ENCODE peak calls at places on chromosomes 13 and 19, in six cellular contexts. Y is OCI-LY7, Z is nephron progenitor cell, O is GM06990, L is neural crest cell, D is brain microvascular endothelial cell. C is an unnamed sample.

GRCh38 chr13:66933527-66933926 is 296.6 kb downstream of the PCDH9 start:
- DNase-seq in Y (no peak), Z (no peak), O (no peak), L (no peak), D (no peak), C (no peak)

GRCh38 chr13:91774397-91774796 is 376.0 kb downstream of the GPC5 start:
- DNase-seq in Y (no peak), Z (no peak), O (no peak), L (no peak), D (no peak), C (no peak)

GRCh38 chr19:7373862-7374261 is 25.1 kb downstream of the ARHGEF18 start:
- DNase-seq in Y (no peak), Z (no peak), O (no peak), L (no peak), D (no peak), C (no peak)

GRCh38 chr19:49167857-49168409 is 10.3 kb downstream of the TRPM4 start:
- DNase-seq in Y (no peak), Z (peak; percentile 17), O (no peak), L (no peak), D (no peak), C (no peak)

GRCh38 chr19:36121486-36122124 is 6.3 kb downstream of the TBCB start:
- DNase-seq in Y (no peak), Z (no peak), O (no peak), L (no peak), D (no peak), C (no peak)

GRCh38 chr13:38954844-38955243 is 35.8 kb downstream of the STOML3 start:
- DNase-seq in Y (no peak), Z (no peak), O (no peak), L (no peak), D (no peak), C (no peak)

GRCh38 chr13:85266331-85266730 is 532.9 kb downstream of the SLITRK6 start:
- DNase-seq in Y (no peak), Z (peak; percentile 2), O (no peak), L (no peak), D (no peak), C (no peak)

GRCh38 chr19:40612831-40613668 is 11.9 kb downstream of the LTBP4 start:
- DNase-seq in Y (peak; percentile 87), Z (peak; percentile 85), O (no peak), L (no peak), D (peak; percentile 57), C (peak; percentile 88)

GRCh38 chr13:84265365-84265764 is 383.1 kb upstream of the SLITRK1 start:
- DNase-seq in Y (no peak), Z (no peak), O (no peak), L (no peak), D (no peak), C (no peak)

GRCh38 chr13:45063261-45063870 is 56.9 kb upstream of the GTF2F2 start:
- DNase-seq in Y (no peak), Z (no peak), O (no peak), L (no peak), D (peak; percentile 21), C (no peak)

GRCh38 chr13:113333076-113333475 is 30.9 kb downstream of the GRTP1 start:
- DNase-seq in Y (no peak), Z (no peak), O (no peak), L (no peak), D (no peak), C (no peak)

GRCh38 chr19:23758187-23759074 is at the start of gene ZNF681:
- DNase-seq in Y (peak; percentile 89), Z (peak; percentile 73), O (peak; percentile 80), L (peak; percentile 75), D (peak; percentile 95), C (peak; percentile 80)

GRCh38 chr19:15612342-15612741 is 2.7 kb upstream of the CYP4F8 start:
- DNase-seq in Y (no peak), Z (no peak), O (no peak), L (no peak), D (no peak), C (no peak)

GRCh38 chr13:51058461-51059167 is 52.5 kb downstream of the C13orf42 start:
- DNase-seq in Y (no peak), Z (no peak), O (no peak), L (no peak), D (peak; percentile 1), C (no peak)

GRCh38 chr13:29849071-29849541 is 1.3 kb downstream of the UBL3 start:
- DNase-seq in Y (peak; percentile 44), Z (no peak), O (peak; percentile 23), L (no peak), D (peak; percentile 17), C (peak; percentile 28)

GRCh38 chr19:4744451-4745170 is 21.0 kb upstream of the DPP9 start:
- DNase-seq in Y (no peak), Z (no peak), O (no peak), L (no peak), D (peak; percentile 90), C (no peak)

GRCh38 chr19:23799321-23799720 is 40.6 kb upstream of the ZNF681 start:
- DNase-seq in Y (peak; percentile 80), Z (no peak), O (peak; percentile 19), L (no peak), D (no peak), C (no peak)

GRCh38 chr19:12783226-12783848 is 7.9 kb upstream of the JUNB start:
- DNase-seq in Y (no peak), Z (no peak), O (no peak), L (no peak), D (no peak), C (peak; percentile 60)

GRCh38 chr19:56393119-56394012 is at the start of gene ZNF582:
- DNase-seq in Y (no peak), Z (peak; percentile 80), O (peak; percentile 88), L (peak; percentile 76), D (peak; percentile 97), C (peak; percentile 92)

GRCh38 chr13:112140366-112140765 is 73.4 kb downstream of the SOX1 start:
- DNase-seq in Y (no peak), Z (no peak), O (no peak), L (no peak), D (no peak), C (no peak)

GRCh38 chr13:39538826-39539555 is 64.0 kb downstream of the LHFPL6 start:
- DNase-seq in Y (no peak), Z (no peak), O (no peak), L (no peak), D (peak; percentile 40), C (no peak)

GRCh38 chr13:43986395-43986794 is 106.7 kb downstream of the LACC1 start:
- DNase-seq in Y (no peak), Z (no peak), O (no peak), L (no peak), D (no peak), C (no peak)

GRCh38 chr13:27573265-27573664 is 47.1 kb downstream of the LNX2 start:
- DNase-seq in Y (no peak), Z (no peak), O (no peak), L (no peak), D (peak; percentile 65), C (no peak)

GRCh38 chr13:68927387-68928026 is 1180.1 kb upstream of the ATXN8OS start:
- DNase-seq in Y (no peak), Z (peak; percentile 28), O (no peak), L (peak; percentile 16), D (no peak), C (no peak)

GRCh38 chr13:71865858-71866172 is 1.2 kb downstream of the DACH1 start:
- DNase-seq in Y (no peak), Z (no peak), O (no peak), L (no peak), D (no peak), C (no peak)

GRCh38 chr19:37361994-37362393 is 8.9 kb upstream of the ZNF527 start:
- DNase-seq in Y (no peak), Z (no peak), O (no peak), L (no peak), D (peak; percentile 14), C (no peak)

GRCh38 chr13:100537951-100538462 is 50.6 kb downstream of the GGACT start:
- DNase-seq in Y (no peak), Z (no peak), O (no peak), L (no peak), D (no peak), C (no peak)

GRCh38 chr19:20444202-20444885 is 121.2 kb downstream of the ZNF737 start:
- DNase-seq in Y (peak; percentile 10), Z (no peak), O (no peak), L (no peak), D (no peak), C (no peak)

GRCh38 chr19:282501-282900 is 8.7 kb downstream of the PLPP2 start:
- DNase-seq in Y (no peak), Z (no peak), O (no peak), L (no peak), D (no peak), C (no peak)

DNA sequence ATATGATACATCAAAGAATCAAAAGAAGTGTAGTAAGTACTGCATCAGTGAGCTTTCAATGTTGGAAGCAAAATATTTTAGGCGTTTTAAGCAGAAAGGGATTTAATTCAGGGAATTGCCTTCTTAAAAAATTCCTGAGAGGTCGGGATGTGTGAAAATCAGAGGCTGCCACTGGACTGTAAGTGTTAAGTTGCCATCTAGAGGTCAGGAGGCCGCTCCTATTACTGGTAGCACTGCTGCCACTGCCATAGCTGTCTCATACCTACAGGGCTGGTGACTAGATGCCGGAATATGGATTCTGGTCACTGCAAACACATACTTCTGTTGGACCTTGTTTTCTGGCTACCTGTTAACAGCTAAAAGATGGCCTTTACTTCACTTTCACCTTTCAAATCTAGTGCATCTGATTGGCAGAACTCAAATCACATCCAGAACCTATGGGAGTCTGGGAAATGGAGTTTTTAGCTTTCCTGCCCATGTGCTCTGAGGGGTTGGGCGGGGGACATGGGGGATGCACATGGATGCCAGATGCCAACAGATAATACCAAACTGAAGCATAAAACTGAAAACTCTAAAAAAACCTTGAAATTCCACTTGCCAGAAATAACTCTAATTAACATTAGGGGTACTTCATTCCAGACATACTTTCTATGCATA is 29.8 kb downstream of the DGKH start:
- DNase-seq in Y (peak; percentile 4), Z (peak; percentile 13), O (no peak), L (no peak), D (no peak), C (no peak)
- TF ChIP-seq CTCF in Y (peak; percentile 37), Z (no peak), O (no peak), L (no peak), D (no peak), C (no peak)

GRCh38 chr13:24528816-24529398 is 16.3 kb upstream of the PARP4 start:
- DNase-seq in Y (no peak), Z (no peak), O (no peak), L (no peak), D (no peak), C (no peak)

DNA sequence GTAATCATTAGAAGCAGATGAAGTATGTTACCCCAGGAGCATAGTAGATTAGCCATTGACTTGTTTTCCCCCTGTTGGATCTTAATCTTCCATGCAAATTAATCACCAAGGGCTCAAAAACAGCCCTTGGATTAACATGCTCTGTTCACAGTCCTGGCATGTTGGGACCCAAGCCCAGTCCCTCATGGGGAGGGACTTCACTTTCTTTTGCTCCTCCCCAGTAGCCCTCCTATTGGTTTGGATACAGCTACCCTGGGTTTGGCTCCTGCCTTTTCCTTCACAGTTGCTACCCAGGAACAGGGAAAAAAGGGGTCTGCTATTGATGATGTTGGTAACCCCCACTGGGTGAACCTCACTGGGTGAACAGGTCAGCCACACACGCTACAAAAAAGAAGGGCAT is 16.9 kb upstream of the PARP4 start:
- DNase-seq in Y (no peak), Z (no peak), O (no peak), L (no peak), D (no peak), C (no peak)
- TF ChIP-seq CTCF in Y (no peak), Z (no peak), O (no peak), L (no peak), D (no peak), C (no peak)

GRCh38 chr19:14127929-14128509 is 8.4 kb downstream of the ASF1B start:
- DNase-seq in Y (peak; percentile 67), Z (no peak), O (peak; percentile 50), L (no peak), D (no peak), C (no peak)
- TF ChIP-seq CTCF in Y (no peak), Z (no peak), O (no peak), L (no peak), D (no peak), C (no peak)

GRCh38 chr13:106083620-106084350 is 451.7 kb downstream of the EFNB2 start:
- DNase-seq in Y (no peak), Z (no peak), O (no peak), L (no peak), D (peak; percentile 60), C (peak; percentile 26)
- TF ChIP-seq CTCF in Y (peak; percentile 21), Z (no peak), O (peak; percentile 52), L (peak; percentile 50), D (peak; percentile 86), C (peak; percentile 47)